ENCODE peak calls at places on chromosomes 2 and 18, in ten cellular contexts. K, P, Y, M, S, I, A, G, H and N are unnamed samples.

GRCh38 chr2:222296311-222296736 is 2.5 kb downstream of the PAX3 start:
- DNase-seq in H (no peak), K (no peak), P (no peak), Y (no peak), S (no peak), A (no peak), M (no peak), I (no peak), G (no peak), N (no peak)

GRCh38 chr2:100641115-100641415 is 78.3 kb downstream of the PDCL3 start:
- DNase-seq in H (no peak), S (no peak), M (no peak), Y (no peak), K (no peak), I (no peak), P (no peak), A (no peak), G (no peak), N (no peak)

GRCh38 chr18:6850396-6850795 is 120.9 kb downstream of the ARHGAP28 start:
- DNase-seq in A (no peak), K (no peak), Y (no peak), I (no peak), H (no peak), G (no peak), M (no peak), S (no peak), P (no peak), N (no peak)

GRCh38 chr2:18630541-18630940 is 41.2 kb upstream of the NT5C1B start:
- DNase-seq in M (no peak), K (no peak), Y (no peak), P (no peak), S (no peak), H (no peak), G (no peak), A (no peak), I (no peak), N (no peak)

GRCh38 chr2:102418421-102418961 is 4.5 kb upstream of the IL18RAP start:
- DNase-seq in P (no peak), G (no peak), S (no peak), Y (no peak), M (no peak), H (no peak), K (peak; percentile 60), A (no peak), I (no peak), N (no peak)

GRCh38 chr2:96591054-96591453 is 47.1 kb downstream of the KANSL3 start:
- DNase-seq in M (no peak), S (no peak), P (no peak), K (no peak), I (no peak), G (no peak), A (no peak), Y (no peak), H (no peak), N (no peak)

GRCh38 chr2:199739413-199740110 is 111.4 kb downstream of the FTCDNL1 start:
- DNase-seq in S (peak; percentile 63), Y (no peak), G (peak; percentile 39), K (peak; percentile 69), P (peak; percentile 83), I (no peak), M (peak; percentile 85), H (peak; percentile 11), A (no peak), N (peak; percentile 60)

GRCh38 chr2:230203110-230203676 is 16.6 kb downstream of the SP110 start:
- DNase-seq in M (no peak), G (no peak), K (no peak), I (no peak), H (no peak), A (no peak), P (no peak), S (no peak), Y (peak; percentile 30), N (no peak)

GRCh38 chr2:105775809-105776559 is 31.3 kb downstream of the NCK2 start:
- DNase-seq in P (no peak), I (no peak), G (no peak), M (no peak), K (no peak), Y (no peak), A (no peak), H (no peak), S (no peak), N (no peak)

GRCh38 chr2:105777506-105778343 is 33.0 kb downstream of the NCK2 start:
- DNase-seq in H (no peak), P (no peak), A (no peak), M (peak; percentile 62), S (no peak), I (no peak), K (no peak), G (no peak), Y (no peak), N (no peak)

GRCh38 chr2:105777071-105777482 is 32.4 kb downstream of the NCK2 start:
- DNase-seq in A (no peak), M (no peak), S (no peak), Y (no peak), P (no peak), K (no peak), H (no peak), I (no peak), G (no peak), N (no peak)

GRCh38 chr2:105774781-105775337 is 30.1 kb downstream of the NCK2 start:
- DNase-seq in S (no peak), Y (no peak), H (no peak), G (no peak), P (no peak), M (no peak), K (no peak), I (no peak), A (no peak), N (no peak)

GRCh38 chr2:105776560-105776928 is 31.8 kb downstream of the NCK2 start:
- DNase-seq in G (no peak), A (no peak), K (no peak), M (no peak), H (no peak), P (no peak), S (no peak), I (no peak), Y (no peak), N (no peak)
- H3K27ac ChIP-seq in G (peak overlapping the region; percentile 1), A (no peak overlapping the region), K (no peak overlapping the region), M (no peak overlapping the region), H (no peak overlapping the region), P (no peak overlapping the region), S (peak overlapping the region; percentile 64), I (no peak overlapping the region), Y (no peak overlapping the region), N (no peak overlapping the region)

DNA sequence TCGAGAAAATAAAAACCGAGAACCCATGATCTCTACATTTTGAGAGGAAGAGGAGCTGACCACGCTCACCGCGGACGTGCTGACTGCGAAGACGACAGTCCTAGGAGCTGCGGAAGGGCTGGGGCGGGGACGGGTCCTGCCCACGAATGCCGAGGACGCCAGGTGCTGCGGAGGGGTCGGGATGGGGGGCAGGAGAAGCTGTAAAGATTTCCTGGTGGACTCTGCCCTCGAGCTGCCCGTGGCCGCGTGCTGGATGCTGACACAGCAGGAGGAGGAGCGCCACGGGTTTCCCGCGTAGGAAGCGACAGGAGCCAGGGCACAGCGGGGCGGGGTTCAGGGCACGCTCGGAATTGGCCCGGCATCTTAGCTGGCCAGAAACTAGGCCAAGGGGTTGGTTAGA is 22.2 kb downstream of the ZSCAN30 start:
- DNase-seq in P (no peak), M (no peak), G (peak; percentile 32), I (no peak), S (peak; percentile 18), Y (peak; percentile 83), K (no peak), A (no peak), H (no peak), N (peak; percentile 29)
- H3K4me3 ChIP-seq in P (no peak overlapping the region), M (peak overlapping the region; percentile 70), G (peak overlapping the region; percentile 62), I (peak overlapping the region; percentile 81), S (peak overlapping the region; percentile 42), Y (peak overlapping the region; percentile 69), K (no peak overlapping the region), A (no peak overlapping the region), H (peak overlapping the region; percentile 81), N (no peak overlapping the region)

DNA sequence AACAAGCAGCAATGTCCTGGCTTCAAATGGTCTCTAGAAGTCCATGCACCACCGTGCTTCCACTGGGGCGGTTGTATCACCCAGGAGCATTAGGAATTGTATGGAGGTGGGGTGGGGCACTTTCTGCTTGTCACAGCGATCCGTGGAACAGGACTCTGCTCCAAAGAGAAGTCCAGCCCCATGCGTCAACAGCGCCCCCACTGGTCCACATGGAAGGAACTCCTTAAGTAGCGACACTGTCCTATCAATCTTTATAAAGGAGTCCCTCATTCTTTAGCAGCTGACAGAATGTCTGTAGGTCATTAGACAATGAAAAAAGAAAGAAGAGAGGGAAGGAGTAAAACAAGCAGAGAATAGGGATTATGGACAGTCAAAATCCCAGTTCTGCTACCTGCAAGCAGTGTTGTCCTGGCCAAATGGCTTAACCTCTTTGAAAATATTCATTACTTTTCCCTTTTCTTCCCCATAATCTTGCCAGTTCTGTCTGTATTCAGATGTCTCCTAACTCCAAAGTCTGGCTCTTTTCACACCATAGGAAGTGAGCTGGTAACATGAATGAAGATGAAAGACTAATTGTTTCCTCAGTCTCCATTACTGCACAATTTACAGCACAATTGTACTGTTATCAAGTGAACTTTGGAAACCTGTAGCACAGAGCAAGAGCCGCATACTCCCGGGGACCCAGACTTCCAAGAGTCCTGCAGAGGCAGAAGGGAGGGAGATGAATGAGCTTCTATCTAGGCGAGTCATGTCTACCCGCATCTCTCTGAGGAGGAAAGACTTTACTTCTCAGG is 9.9 kb downstream of the NFE2L2 start:
- DNase-seq in G (no peak), M (no peak), A (no peak), P (peak; percentile 86), S (no peak), H (no peak), K (peak; percentile 49), I (no peak), Y (no peak), N (no peak)
- TF ChIP-seq CTCF in G (no peak), M (peak; percentile 23), A (peak; percentile 40), P (peak; percentile 85), S (no peak), H (no peak), K (peak; percentile 58), I (no peak), Y (no peak), N (no peak)

GRCh38 chr2:85861180-85861579 is 27.6 kb downstream of the ST3GAL5 start:
- DNase-seq in Y (no peak), M (no peak), I (no peak), S (no peak), H (no peak), G (no peak), P (no peak), K (no peak), A (peak; percentile 26), N (no peak)

GRCh38 chr2:85865539-85866164 is 23.1 kb downstream of the ST3GAL5 start:
- DNase-seq in I (no peak), G (no peak), M (no peak), Y (no peak), K (peak; percentile 29), P (no peak), A (no peak), H (no peak), S (no peak), N (no peak)

GRCh38 chr2:85864654-85865053 is 24.1 kb downstream of the ST3GAL5 start:
- DNase-seq in P (no peak), S (no peak), Y (no peak), G (no peak), K (no peak), A (no peak), H (no peak), M (no peak), I (no peak), N (no peak)

GRCh38 chr2:85861650-85862049 is 27.1 kb downstream of the ST3GAL5 start:
- DNase-seq in Y (no peak), I (no peak), H (no peak), A (peak; percentile 9), S (no peak), G (no peak), P (no peak), K (no peak), M (no peak), N (no peak)

DNA sequence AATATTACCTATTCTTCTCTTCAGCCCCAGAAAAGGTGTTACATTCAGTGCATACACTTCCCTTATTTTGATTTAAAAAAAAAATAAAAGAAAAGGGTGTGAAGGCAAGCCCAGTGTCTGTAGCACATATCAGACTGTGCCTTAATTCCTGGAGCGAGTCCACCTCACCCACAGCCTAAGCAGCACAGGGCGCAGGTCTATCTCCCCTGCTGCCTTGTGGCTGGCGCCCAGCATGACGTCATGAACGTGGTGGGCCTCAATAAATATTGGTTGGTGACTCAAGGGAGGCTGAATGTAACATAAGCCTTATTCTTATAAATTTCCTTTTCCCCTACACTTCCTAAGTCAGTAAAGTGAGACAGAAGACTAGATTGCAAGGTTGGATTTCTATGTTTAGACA is 26.4 kb downstream of the ST3GAL5 start:
- DNase-seq in H (no peak), K (no peak), M (no peak), I (no peak), Y (no peak), G (no peak), S (peak; percentile 35), A (no peak), P (no peak), N (no peak)
- H3K27ac ChIP-seq in H (no peak overlapping the region), K (no peak overlapping the region), M (no peak overlapping the region), I (no peak overlapping the region), Y (no peak overlapping the region), G (no peak overlapping the region), S (no peak overlapping the region), A (no peak overlapping the region), P (no peak overlapping the region), N (no peak overlapping the region)